ENCODE peak calls at places on chromosomes 3 and 15, in eight cellular contexts. A is activated gamma-delta T cell treated with Interleukin-2 at 50 U/mL for 16 hours, V is colonic mucosa, L is tibial artery, O is AG10803, K is neuronal stem cell, F is left cardiac atrium, W is NCI-H226. J is an unnamed sample.
A peak's percentile ranks its signal among the peaks of the same experiment; 100 is the strongest.

GRCh38 chr15:41812820-41813375 is 15.0 kb upstream of the JMJD7 start:
- DNase-seq in O (no peak), V (no peak), K (no peak), A (no peak), F (no peak), L (no peak), W (no peak), J (no peak)

GRCh38 chr15:88878720-88879184 is 16.6 kb downstream of the HAPLN3 start:
- DNase-seq in L (no peak), A (peak; percentile 18), O (peak; percentile 70), K (peak; percentile 27), V (no peak), W (peak; percentile 37), F (no peak), J (peak; percentile 82)

GRCh38 chr3:193149998-193150397 is 91.0 kb upstream of the PLAAT1 start:
- DNase-seq in O (no peak), W (no peak), F (no peak), L (no peak), A (no peak), V (no peak), K (no peak), J (no peak)

GRCh38 chr3:149586871-149587270 is 71.0 kb downstream of the WWTR1 start:
- DNase-seq in K (no peak), L (no peak), W (peak; percentile 69), V (no peak), F (no peak), A (no peak), O (no peak), J (no peak)

GRCh38 chr3:110362756-110363155 is 708.9 kb upstream of the NECTIN3 start:
- DNase-seq in A (no peak), L (no peak), W (no peak), K (no peak), O (peak; percentile 61), V (no peak), F (no peak), J (no peak)

GRCh38 chr15:47903369-47903768 is 186.1 kb downstream of the SEMA6D start:
- DNase-seq in L (no peak), O (no peak), W (no peak), K (no peak), A (no peak), F (no peak), V (no peak), J (no peak)

GRCh38 chr3:168514252-168514651 is 418.5 kb upstream of the GOLIM4 start:
- DNase-seq in W (no peak), K (no peak), V (no peak), L (no peak), O (no peak), A (no peak), F (no peak), J (no peak)

GRCh38 chr3:60932669-60933068 is 318.6 kb downstream of the FHIT start:
- DNase-seq in O (peak; percentile 2), F (no peak), V (no peak), W (no peak), A (no peak), K (no peak), L (no peak), J (no peak)

GRCh38 chr15:61879219-61879618 is 181.0 kb downstream of the VPS13C start:
- DNase-seq in F (no peak), W (no peak), A (no peak), O (no peak), V (no peak), L (no peak), K (no peak), J (no peak)

GRCh38 chr15:90680371-90680935 is 36.7 kb upstream of the BLM start:
- DNase-seq in L (peak; percentile 80), F (peak; percentile 34), A (no peak), K (no peak), O (peak; percentile 96), W (peak; percentile 72), V (no peak), J (no peak)

GRCh38 chr15:50227076-50227475 is 38.5 kb downstream of the HDC start:
- DNase-seq in V (no peak), K (no peak), W (no peak), O (peak; percentile 88), L (no peak), F (no peak), A (no peak), J (no peak)

GRCh38 chr15:42018306-42019224 is 2.3 kb downstream of the PLA2G4E start:
- DNase-seq in K (no peak), V (no peak), L (peak; percentile 44), O (no peak), A (no peak), W (no peak), F (peak; percentile 77), J (no peak)

GRCh38 chr3:126834596-126835471 is 130.8 kb downstream of the CHCHD6 start:
- DNase-seq in L (no peak), V (no peak), A (no peak), K (no peak), F (no peak), W (no peak), O (no peak), J (no peak)

GRCh38 chr3:122058294-122058693 is 3.1 kb downstream of the CD86 start:
- DNase-seq in A (no peak), L (no peak), V (no peak), W (no peak), K (no peak), O (no peak), F (no peak), J (no peak)

GRCh38 chr3:8983026-8983425 is 19.8 kb upstream of the RAD18 start:
- DNase-seq in K (no peak), V (no peak), F (no peak), W (no peak), A (no peak), L (no peak), O (no peak), J (no peak)

GRCh38 chr3:183494341-183494740 is 61.2 kb downstream of the KLHL6 start:
- DNase-seq in V (no peak), K (no peak), O (no peak), L (no peak), F (no peak), A (no peak), W (no peak), J (no peak)

GRCh38 chr15:96037584-96037983 is 292.9 kb upstream of the NR2F2 start:
- DNase-seq in V (no peak), F (no peak), W (no peak), K (no peak), L (no peak), A (no peak), O (no peak), J (no peak)

GRCh38 chr3:175692256-175692655 is 833.1 kb downstream of the NAALADL2 start:
- DNase-seq in W (no peak), L (no peak), F (no peak), K (no peak), V (no peak), A (no peak), O (no peak), J (no peak)

GRCh38 chr3:14431556-14431927 is 29.1 kb downstream of the SLC6A6 start:
- DNase-seq in O (no peak), L (no peak), A (no peak), F (no peak), K (no peak), W (no peak), V (no peak), J (no peak)

GRCh38 chr3:167406876-167407492 is 26.9 kb upstream of the ZBBX start:
- DNase-seq in A (no peak), V (no peak), O (peak; percentile 20), F (peak; percentile 25), L (no peak), K (peak; percentile 56), W (no peak), J (no peak)

GRCh38 chr3:99846472-99846871 is 28.8 kb downstream of the CMSS1 start:
- DNase-seq in W (peak; percentile 21), L (no peak), O (peak; percentile 90), V (no peak), A (no peak), F (no peak), K (no peak), J (no peak)

GRCh38 chr3:142270407-142270806 is 45.0 kb upstream of the GK5 start:
- DNase-seq in O (no peak), F (no peak), A (peak; percentile 37), V (no peak), W (no peak), K (no peak), L (no peak), J (no peak)

GRCh38 chr15:83282859-83283812 is 1.3 kb downstream of the BNC1 start:
- DNase-seq in F (peak; percentile 50), V (no peak), K (no peak), O (peak; percentile 80), W (peak; percentile 65), A (no peak), L (no peak), J (peak; percentile 24)

GRCh38 chr15:59158701-59159034 is 48.0 kb upstream of the LDHAL6B start:
- DNase-seq in L (no peak), W (no peak), K (no peak), A (no peak), F (no peak), O (no peak), V (no peak), J (no peak)

GRCh38 chr3:133655731-133656130 is 6.0 kb downstream of the TOPBP1 start:
- DNase-seq in L (no peak), K (no peak), O (no peak), A (no peak), W (no peak), V (no peak), F (no peak), J (no peak)

GRCh38 chr3:185152433-185153169 is at the start of gene C3orf70:
- DNase-seq in F (peak; percentile 68), L (peak; percentile 84), W (peak; percentile 2), O (peak; percentile 71), K (peak; percentile 54), A (no peak), V (peak; percentile 55), J (peak; percentile 66)

GRCh38 chr3:15783361-15783969 is 14.3 kb downstream of the ANKRD28 start:
- DNase-seq in A (no peak), O (peak; percentile 56), K (no peak), F (no peak), V (no peak), L (no peak), W (peak; percentile 66), J (no peak)

GRCh38 chr15:96181873-96182301 is 148.6 kb upstream of the NR2F2 start:
- DNase-seq in O (peak; percentile 97), L (peak; percentile 88), A (no peak), F (peak; percentile 66), W (peak; percentile 75), V (peak; percentile 44), K (no peak), J (no peak)

GRCh38 chr3:147412917-147413711 is 3.9 kb downstream of the ZIC1 start:
- DNase-seq in V (no peak), A (no peak), O (no peak), L (no peak), W (no peak), F (no peak), K (peak; percentile 48), J (no peak)

GRCh38 chr3:156769661-156770654 is 56.2 kb upstream of the LEKR1 start:
- DNase-seq in W (no peak), L (no peak), F (no peak), K (no peak), A (no peak), O (peak; percentile 85), V (no peak), J (no peak)

GRCh38 chr15:30992073-30992363 is 590 bp upstream of the MTMR10 start:
- DNase-seq in A (no peak), L (no peak), F (no peak), K (no peak), O (no peak), V (no peak), W (no peak), J (no peak)

GRCh38 chr15:52289629-52290081 is 5.9 kb downstream of the MYO5C start:
- DNase-seq in V (peak; percentile 91), A (no peak), K (no peak), L (no peak), O (no peak), W (no peak), F (no peak), J (no peak)

GRCh38 chr3:50193286-50193685 is 1.9 kb downstream of the GNAT1 start:
- DNase-seq in O (no peak), A (no peak), W (no peak), K (no peak), L (no peak), F (no peak), V (no peak), J (no peak)

GRCh38 chr3:99851955-99852354 is 34.3 kb downstream of the CMSS1 start:
- DNase-seq in K (no peak), W (no peak), V (no peak), L (no peak), O (no peak), A (no peak), F (no peak), J (no peak)

J was measured in GM13977.